ENCODE peak calls at places on chromosome 1, in nine cellular contexts. Q is activated T-cell treated with anti-CD3 and anti-CD28 coated beads, Interleukin-2, amount 50 U/mL, for 72 hours; R is DMS53; L is HFFc6; V is HFF-Myc; E is DND-41; H is activated CD4-positive, alpha-beta T cell treated with anti-CD3 and anti-CD28 coated beads, Interleukin-2, amount 50 U/mL, for 48 hours; A is NCI-H1417; I is WERI-Rb-1. B is an unnamed sample.

GRCh38 chr1:218468707-218469106 is 123.6 kb downstream of the TGFB2 start:
- DNase-seq in E (no peak), L (no peak), I (no peak), A (no peak), Q (no peak), R (no peak), H (no peak), V (no peak), B (no peak)

GRCh38 chr1:24110642-24111263 is 1.2 kb downstream of the MYOM3 start:
- DNase-seq in Q (no peak), I (no peak), E (no peak), H (no peak), A (no peak), V (no peak), L (no peak), R (no peak), B (no peak)

GRCh38 chr1:47627471-47628370 is 189.9 kb downstream of the FOXD2 start:
- DNase-seq in H (no peak), V (no peak), I (peak), R (no peak), L (no peak), Q (no peak), E (no peak), A (no peak), B (no peak)

GRCh38 chr1:155938220-155938627 is 3.2 kb upstream of the RXFP4 start:
- DNase-seq in Q (peak), E (peak), A (peak), H (no peak), I (peak), L (peak), R (peak), V (peak), B (no peak)

GRCh38 chr1:15308621-15309027 is 61.6 kb downstream of the FHAD1 start:
- DNase-seq in L (no peak), I (no peak), R (peak), V (no peak), Q (no peak), A (no peak), H (no peak), E (no peak), B (no peak)

GRCh38 chr1:15692121-15692682 is 8.1 kb downstream of the PLEKHM2 start:
- DNase-seq in V (no peak), Q (no peak), I (no peak), R (no peak), H (no peak), E (no peak), L (no peak), A (no peak), B (no peak)

GRCh38 chr1:239448911-239449310 is 62.5 kb downstream of the CHRM3 start:
- DNase-seq in Q (no peak), A (peak), E (no peak), L (no peak), R (peak), I (no peak), V (no peak), H (no peak), B (no peak)

GRCh38 chr1:37471345-37472231 is 2.8 kb upstream of the ZC3H12A start:
- DNase-seq in Q (no peak), E (no peak), L (peak), R (peak), H (no peak), A (peak), I (no peak), V (no peak), B (peak)

GRCh38 chr1:11792106-11792505 is 13.7 kb downstream of the MTHFR start:
- DNase-seq in E (no peak), L (no peak), V (no peak), R (no peak), A (no peak), I (no peak), H (no peak), Q (no peak), B (no peak)

GRCh38 chr1:182789138-182790076 is at the start of gene NPL:
- DNase-seq in L (peak), E (peak), A (peak), V (peak), I (peak), Q (peak), R (peak), H (peak), B (peak)

GRCh38 chr1:82185084-82185483 is 384.4 kb downstream of the ADGRL2 start:
- DNase-seq in R (no peak), E (no peak), H (no peak), I (no peak), L (no peak), Q (no peak), V (no peak), A (no peak), B (no peak)

GRCh38 chr1:58746757-58747156 is 37.1 kb downstream of the JUN start:
- DNase-seq in H (no peak), Q (no peak), E (no peak), I (no peak), V (no peak), L (no peak), R (no peak), A (no peak), B (no peak)

GRCh38 chr1:217393901-217394300 is 237.0 kb downstream of the GPATCH2 start:
- DNase-seq in I (no peak), Q (no peak), R (peak), A (peak), H (no peak), E (no peak), L (no peak), V (no peak), B (no peak)

GRCh38 chr1:101723415-101723814 is 273.3 kb downstream of the OLFM3 start:
- DNase-seq in A (no peak), L (no peak), V (no peak), E (no peak), H (no peak), R (no peak), Q (no peak), I (no peak), B (no peak)

B was measured in sigmoid colon.